ENCODE peak calls at places on chromosomes 6 and 20, in ten cellular contexts. X is activated effector memory CD4-positive, alpha-beta T cell treated with anti-CD3 and anti-CD28 coated beads, Interleukin-2, amount 50 U/mL, for 16 hours; O is effector CD8-positive, alpha-beta T cell; R is mucosa of descending colon; K is GM10248; U is COR-L47; H is heart right ventricle; V is stimulated activated CD8-positive, alpha-beta memory T cell treated with anti-CD3 and anti-CD28 coated beads, Interleukin-12 subunit alpha, Interleukin-12 subunit beta, amount 100 ng/mL, for 4 hours; I is endothelial cell; P is NCI-H1417 treated with DMSO at 0.1 percent for 48 hours. D is an unnamed sample.

GRCh38 chr6:129500958-129501381 is 209.0 kb downstream of the ARHGAP18 start:
- DNase-seq in X (no peak), O (no peak), R (no peak), K (no peak), U (no peak), H (no peak), V (no peak), I (no peak), P (no peak), D (no peak)

GRCh38 chr6:134123666-134124208 is 71.3 kb upstream of the SLC2A12 start:
- DNase-seq in X (no peak), O (peak; percentile 17), R (no peak), K (no peak), U (no peak), H (no peak), V (no peak), I (peak; percentile 9), P (peak; percentile 79), D (no peak)

GRCh38 chr6:29456971-29457370 is at the start of the genes OR11A1 and OR2H1:
- DNase-seq in X (no peak), O (no peak), R (no peak), K (no peak), U (no peak), H (no peak), V (no peak), I (no peak), P (no peak), D (no peak)

GRCh38 chr6:4059115-4059777 is 19.7 kb downstream of the FAM217A start:
- DNase-seq in X (peak; percentile 78), O (peak; percentile 13), R (no peak), K (no peak), U (no peak), H (no peak), V (peak; percentile 46), I (no peak), P (no peak), D (no peak)

GRCh38 chr20:16028923-16029322 is 544.3 kb downstream of the KIF16B start:
- DNase-seq in X (no peak), O (no peak), R (no peak), K (no peak), U (no peak), H (no peak), V (no peak), I (no peak), P (no peak), D (no peak)

GRCh38 chr6:111148110-111148509 is 60.8 kb downstream of the SLC16A10 start:
- DNase-seq in X (no peak), O (no peak), R (no peak), K (no peak), U (no peak), H (no peak), V (no peak), I (no peak), P (no peak), D (no peak)

GRCh38 chr20:63659370-63659769 is 1.3 kb downstream of the RTEL1 start:
- DNase-seq in X (no peak), O (no peak), R (no peak), K (no peak), U (no peak), H (no peak), V (no peak), I (no peak), P (no peak), D (no peak)

GRCh38 chr20:51902933-51903332 is 100.6 kb upstream of the SALL4 start:
- DNase-seq in X (no peak), O (no peak), R (no peak), K (no peak), U (no peak), H (no peak), V (no peak), I (no peak), P (no peak), D (no peak)

GRCh38 chr6:22980446-22980845 is 411.1 kb downstream of the HDGFL1 start:
- DNase-seq in X (no peak), O (no peak), R (no peak), K (no peak), U (no peak), H (no peak), V (no peak), I (no peak), P (no peak), D (no peak)

GRCh38 chr20:44683263-44684046 is 31.7 kb upstream of the CCN5 start:
- DNase-seq in X (peak; percentile 83), O (peak; percentile 25), R (no peak), K (peak; percentile 83), U (peak; percentile 40), H (no peak), V (peak; percentile 25), I (peak; percentile 75), P (peak; percentile 14), D (peak; percentile 67)

GRCh38 chr20:3461191-3461874 is 9.5 kb upstream of the ATRN start:
- DNase-seq in X (no peak), O (no peak), R (no peak), K (no peak), U (no peak), H (no peak), V (no peak), I (no peak), P (no peak), D (no peak)

GRCh38 chr6:84353459-84354423 is 126.3 kb upstream of the CEP162 start:
- DNase-seq in X (no peak), O (no peak), R (no peak), K (no peak), U (no peak), H (no peak), V (no peak), I (no peak), P (no peak), D (no peak)

GRCh38 chr6:21946298-21946783 is 350.5 kb downstream of the PRL start:
- DNase-seq in X (no peak), O (no peak), R (no peak), K (no peak), U (no peak), H (no peak), V (no peak), I (no peak), P (no peak), D (no peak)

GRCh38 chr6:147570681-147571080 is 62.2 kb downstream of the SAMD5 start:
- DNase-seq in X (no peak), O (no peak), R (no peak), K (no peak), U (no peak), H (no peak), V (no peak), I (no peak), P (no peak), D (no peak)

GRCh38 chr20:37473249-37474000 is 47.6 kb upstream of the NNAT start:
- DNase-seq in X (no peak), O (no peak), R (no peak), K (no peak), U (no peak), H (no peak), V (no peak), I (no peak), P (no peak), D (no peak)

GRCh38 chr6:138093632-138094031 is 13.6 kb downstream of the PERP start:
- DNase-seq in X (no peak), O (no peak), R (no peak), K (no peak), U (no peak), H (no peak), V (no peak), I (no peak), P (no peak), D (no peak)

GRCh38 chr6:53587291-53587690 is 42.4 kb upstream of the GCLC start:
- DNase-seq in X (no peak), O (no peak), R (no peak), K (no peak), U (no peak), H (no peak), V (no peak), I (no peak), P (no peak), D (no peak)

GRCh38 chr6:98831057-98832031 is 3.0 kb upstream of the POU3F2 start:
- DNase-seq in X (peak; percentile 64), O (no peak), R (no peak), K (peak; percentile 20), U (peak; percentile 53), H (no peak), V (no peak), I (peak; percentile 23), P (no peak), D (no peak)

GRCh38 chr6:38234141-38234540 is 405.6 kb downstream of the BTBD9 start:
- DNase-seq in X (no peak), O (no peak), R (no peak), K (no peak), U (no peak), H (no peak), V (no peak), I (no peak), P (no peak), D (no peak)

GRCh38 chr6:111551521-111552231 is 54.0 kb downstream of the TRAF3IP2 start:
- DNase-seq in X (no peak), O (no peak), R (peak; percentile 72), K (no peak), U (peak; percentile 89), H (no peak), V (no peak), I (no peak), P (peak; percentile 80), D (no peak)

GRCh38 chr6:136076496-136076895 is 173.6 kb downstream of the MTFR2 start:
- DNase-seq in X (no peak), O (no peak), R (no peak), K (no peak), U (no peak), H (no peak), V (no peak), I (no peak), P (no peak), D (no peak)

GRCh38 chr6:35287671-35288396 is 9.8 kb upstream of the DEF6 start:
- DNase-seq in X (no peak), O (no peak), R (no peak), K (no peak), U (no peak), H (no peak), V (no peak), I (no peak), P (no peak), D (no peak)

GRCh38 chr20:34849778-34850177 is 22.9 kb downstream of the GGT7 start:
- DNase-seq in X (no peak), O (no peak), R (no peak), K (no peak), U (no peak), H (no peak), V (no peak), I (no peak), P (no peak), D (no peak)

GRCh38 chr20:17676942-17677341 is 5.1 kb downstream of the RRBP1 start:
- DNase-seq in X (no peak), O (no peak), R (no peak), K (no peak), U (no peak), H (no peak), V (no peak), I (no peak), P (no peak), D (no peak)

GRCh38 chr6:7156666-7157278 is 49.0 kb downstream of the RREB1 start:
- DNase-seq in X (no peak), O (no peak), R (no peak), K (no peak), U (no peak), H (no peak), V (no peak), I (no peak), P (no peak), D (no peak)